ENCODE peak calls at places on chromosomes 3 and 15, in four cellular contexts. R, H, G and S are unnamed samples.

GRCh38 chr3:188749010-188749617 is 422.7 kb upstream of the TPRG1 start:
- DNase-seq in R (no peak), H (peak; percentile 15), G (no peak), S (no peak)

GRCh38 chr3:168024537-168024941 is 71.2 kb downstream of the GOLIM4 start:
- DNase-seq in R (peak; percentile 58), H (peak; percentile 95), G (no peak), S (no peak)

GRCh38 chr3:69200384-69201068 is 78.1 kb upstream of the LMOD3 start:
- DNase-seq in R (peak; percentile 72), H (no peak), G (no peak), S (no peak)

GRCh38 chr3:155070932-155071387 is 9.2 kb upstream of the MME start:
- DNase-seq in R (no peak), H (peak; percentile 99), G (no peak), S (no peak)

GRCh38 chr3:42652611-42653302 is 740 bp upstream of the ZBTB47 start:
- DNase-seq in R (no peak), H (peak; percentile 87), G (peak; percentile 37), S (no peak)

GRCh38 chr3:134354612-134355275 is 19.5 kb downstream of the AMOTL2 start:
- DNase-seq in R (no peak), H (no peak), G (no peak), S (no peak)

GRCh38 chr3:8480699-8481098 is 20.9 kb upstream of the LMCD1 start:
- DNase-seq in R (no peak), H (no peak), G (no peak), S (no peak)

GRCh38 chr3:127676456-127676855 is 3.7 kb downstream of the ABTB1 start:
- DNase-seq in R (no peak), H (no peak), G (no peak), S (no peak)

GRCh38 chr15:76799760-76800159 is 105.4 kb downstream of the SCAPER start:
- DNase-seq in R (no peak), H (peak; percentile 65), G (no peak), S (no peak)

GRCh38 chr3:195855471-195856409 is 44.0 kb upstream of the MUC4 start:
- DNase-seq in R (no peak), H (no peak), G (no peak), S (no peak)

GRCh38 chr3:194824676-194825075 is 139.0 kb downstream of the FAM43A start:
- DNase-seq in R (no peak), H (no peak), G (no peak), S (no peak)

GRCh38 chr15:59053482-59053881 is 51.5 kb upstream of the CCNB2 start:
- DNase-seq in R (no peak), H (no peak), G (no peak), S (no peak)

GRCh38 chr3:15309662-15310335 is 22.6 kb downstream of the SH3BP5 start:
- DNase-seq in R (no peak), H (no peak), G (peak; percentile 75), S (no peak)

GRCh38 chr3:192915306-192915705 is 2.4 kb downstream of the MB21D2 start:
- DNase-seq in R (peak; percentile 27), H (peak; percentile 57), G (peak; percentile 16), S (no peak)

GRCh38 chr3:71581981-71582611 is 1.4 kb downstream of the FOXP1 start:
- DNase-seq in R (peak; percentile 47), H (no peak), G (peak; percentile 63), S (peak; percentile 45)

GRCh38 chr15:55198706-55199105 is 2.0 kb upstream of the RSL24D1 start:
- DNase-seq in R (no peak), H (no peak), G (no peak), S (no peak)

GRCh38 chr3:50675179-50676030 is 678 bp downstream of the DOCK3 start:
- DNase-seq in R (no peak), H (no peak), G (peak; percentile 69), S (peak; percentile 28)

GRCh38 chr15:99651023-99651807 is 82.0 kb downstream of the LYSMD4 start:
- DNase-seq in R (no peak), H (peak; percentile 67), G (no peak), S (no peak)

GRCh38 chr15:34582461-34583357 is 742 bp downstream of the GOLGA8B start:
- DNase-seq in R (no peak), H (no peak), G (no peak), S (peak; percentile 10)

GRCh38 chr3:64650096-64650622 is 37.6 kb downstream of the ADAMTS9 start:
- DNase-seq in R (peak; percentile 78), H (no peak), G (no peak), S (no peak)

GRCh38 chr3:63179862-63180522 is 98.1 kb upstream of the SYNPR start:
- DNase-seq in R (no peak), H (no peak), G (no peak), S (no peak)

GRCh38 chr15:74835312-74835823 is 7.6 kb downstream of the ULK3 start:
- DNase-seq in R (no peak), H (peak; percentile 41), G (peak; percentile 35), S (peak; percentile 53)

GRCh38 chr3:134496481-134497071 is 10.7 kb downstream of the CEP63 start:
- DNase-seq in R (no peak), H (no peak), G (no peak), S (no peak)

GRCh38 chr15:96262097-96262496 is 68.4 kb upstream of the NR2F2 start:
- DNase-seq in R (no peak), H (no peak), G (no peak), S (no peak)

GRCh38 chr3:73409405-73409804 is 215.3 kb downstream of the PDZRN3 start:
- DNase-seq in R (no peak), H (peak; percentile 31), G (no peak), S (no peak)

GRCh38 chr3:101095703-101096102 is 102.5 kb upstream of the ABI3BP start:
- DNase-seq in R (no peak), H (no peak), G (no peak), S (no peak)

GRCh38 chr15:101099183-101099582 is 152.7 kb downstream of the CHSY1 start:
- DNase-seq in R (no peak), H (no peak), G (no peak), S (no peak)

GRCh38 chr3:32969656-32970055 is 18.2 kb downstream of the CCR4 start:
- DNase-seq in R (peak; percentile 4), H (peak; percentile 53), G (no peak), S (no peak)

GRCh38 chr3:23508464-23508863 is 297.3 kb upstream of the UBE2E1 start:
- DNase-seq in R (no peak), H (no peak), G (no peak), S (no peak)

GRCh38 chr3:131494706-131495105 is 8.1 kb downstream of the MRPL3 start:
- DNase-seq in R (no peak), H (no peak), G (no peak), S (no peak)